ENCODE peak calls at places on chromosomes 12 and 14, in six cellular contexts. V is Caco-2, X is upper lobe of left lung, G is cardiac muscle cell, L is fibroblast of lung, S is colonic mucosa. M is an unnamed sample. For H3K27me3 and H3K4me1, the result is how much of the 10 kb centered on the place peaks cover.

GRCh38 chr14:86774916-86775315 is 1218.1 kb downstream of the GALC start:
- DNase-seq in L (no peak), X (no peak), G (no peak), V (no peak), S (no peak), M (no peak)

GRCh38 chr12:106908561-106908960 is 47.1 kb upstream of the TMEM263 start:
- DNase-seq in V (no peak), S (no peak), G (no peak), L (no peak), X (no peak), M (no peak)

GRCh38 chr12:89346741-89347324 is 5.5 kb downstream of the DUSP6 start:
- DNase-seq in S (peak), V (no peak), X (no peak), L (peak), G (peak), M (peak)

GRCh38 chr12:28164644-28165313 is 25.5 kb upstream of the CCDC91 start:
- DNase-seq in S (peak), X (no peak), G (no peak), V (peak), L (no peak), M (no peak)

GRCh38 chr12:56300644-56301464 is 724 bp upstream of the CS start:
- DNase-seq in V (no peak), L (no peak), G (no peak), X (no peak), S (no peak), M (no peak)

GRCh38 chr14:25049559-25050493 is at the start of gene STXBP6:
- DNase-seq in X (peak), S (peak), G (peak), L (peak), V (peak), M (peak)

GRCh38 chr12:9329019-9329418 is 120.8 kb upstream of the PZP start:
- DNase-seq in V (no peak), X (no peak), L (no peak), S (no peak), G (no peak), M (no peak)

GRCh38 chr12:779745-780734 is 27.7 kb downstream of the WNK1 start:
- DNase-seq in L (peak), V (no peak), G (peak), X (no peak), S (no peak), M (no peak)

GRCh38 chr14:100645200-100645985 is 58.2 kb upstream of the BEGAIN start:
- DNase-seq in G (peak), X (peak), L (peak), S (peak), V (peak), M (peak)

GRCh38 chr14:70808402-70809237 is 693 bp downstream of the MAP3K9 start:
- DNase-seq in S (peak), X (no peak), V (peak), G (no peak), L (no peak), M (peak)

GRCh38 chr12:32821293-32822089 is 65.8 kb upstream of the YARS2 start:
- DNase-seq in X (no peak), G (peak), S (no peak), L (no peak), V (no peak), M (peak)

GRCh38 chr12:75208851-75209781 is 523 bp downstream of the KCNC2 start:
- DNase-seq in L (peak), X (peak), S (no peak), G (peak), V (peak), M (peak)

GRCh38 chr12:27969901-27970390 is 2.6 kb downstream of the PTHLH start:
- DNase-seq in L (no peak), S (peak), X (peak), G (peak), V (peak), M (peak)

GRCh38 chr12:68391905-68392304 is 59.7 kb upstream of the MDM1 start:
- DNase-seq in G (no peak), V (no peak), L (no peak), S (no peak), X (no peak), M (no peak)

GRCh38 chr14:60300019-60300418 is 51.0 kb downstream of the PPM1A start:
- DNase-seq in V (no peak), L (no peak), X (no peak), S (no peak), G (no peak), M (no peak)

GRCh38 chr12:47775100-47775911 is 2.3 kb downstream of the SLC48A1 start:
- DNase-seq in S (no peak), L (peak), G (peak), V (no peak), X (no peak), M (peak)

GRCh38 chr12:4250691-4251090 is 22.9 kb upstream of the CCND2 start:
- DNase-seq in L (no peak), G (no peak), X (no peak), S (no peak), V (no peak), M (peak)

GRCh38 chr12:16118586-16118985 is 158.9 kb downstream of the SLC15A5 start:
- DNase-seq in L (no peak), G (peak), S (no peak), X (no peak), V (no peak), M (peak)

GRCh38 chr14:104802120-104802912 is 1.4 kb downstream of the ZBTB42 start:
- DNase-seq in V (no peak), X (peak), G (no peak), S (no peak), L (no peak), M (no peak)

GRCh38 chr14:77314043-77314442 is 6.6 kb downstream of the POMT2 start:
- DNase-seq in L (peak), S (no peak), V (peak), X (no peak), G (peak), M (no peak)

GRCh38 chr12:50614167-50614762 is 109.5 kb downstream of the DIP2B start:
- DNase-seq in G (peak), V (peak), X (no peak), S (no peak), L (no peak), M (peak)

GRCh38 chr12:49543221-49543913 is 4.5 kb downstream of the KCNH3 start:
- DNase-seq in G (no peak), V (no peak), L (no peak), S (no peak), X (no peak), M (no peak)

GRCh38 chr12:99984271-99985128 is at the start of gene ANKS1B:
- DNase-seq in G (peak), X (peak), V (peak), S (peak), L (peak), M (peak)

GRCh38 chr12:57483466-57483865 is 3.8 kb upstream of the ARHGAP9 start:
- DNase-seq in G (peak), X (no peak), S (no peak), V (no peak), L (no peak), M (no peak)

GRCh38 chr12:114917307-114917706 is 233.3 kb upstream of the TBX3 start:
- DNase-seq in V (no peak), X (no peak), G (no peak), L (no peak), S (no peak), M (no peak)

GRCh38 chr12:98697209-98697608 is 52.1 kb downstream of the APAF1 start:
- DNase-seq in L (no peak), G (no peak), V (no peak), X (no peak), S (no peak), M (no peak)

GRCh38 chr14:51792819-51793218 is 67.6 kb upstream of the GNG2 start:
- DNase-seq in G (peak), L (peak), V (no peak), X (no peak), S (no peak), M (no peak)

GRCh38 chr12:4272976-4273650 is 449 bp upstream of the CCND2 start:
- DNase-seq in S (no peak), L (no peak), G (no peak), V (no peak), X (no peak), M (peak)

GRCh38 chr14:82533351-82533750 is 999.7 kb upstream of the SEL1L start:
- DNase-seq in S (no peak), V (no peak), G (no peak), X (no peak), L (no peak), M (no peak)

GRCh38 chr12:15800278-15800677 is 11.1 kb upstream of the EPS8 start:
- DNase-seq in L (no peak), G (no peak), X (no peak), S (no peak), V (no peak), M (no peak)

GRCh38 chr12:1474059-1474537 is 120.3 kb downstream of the FBXL14 start:
- DNase-seq in V (no peak), X (no peak), S (no peak), G (peak), L (peak), M (peak)

GRCh38 chr12:21155517-21156351 is 24.7 kb downstream of the SLCO1B1 start:
- DNase-seq in V (no peak), S (no peak), L (no peak), G (no peak), X (no peak), M (no peak)

GRCh38 chr12:33047666-33048065 is 151.1 kb upstream of the PKP2 start:
- DNase-seq in X (no peak), V (no peak), L (no peak), G (no peak), S (no peak), M (no peak)

GRCh38 chr14:99946652-99947489 is 118.4 kb upstream of the EVL start:
- DNase-seq in L (no peak), X (peak), G (peak), S (peak), V (peak), M (peak)

GRCh38 chr12:7302536-7303113 is 1.2 kb upstream of the ACSM4 start:
- DNase-seq in L (no peak), S (no peak), G (no peak), V (no peak), X (no peak), M (no peak)

DNA sequence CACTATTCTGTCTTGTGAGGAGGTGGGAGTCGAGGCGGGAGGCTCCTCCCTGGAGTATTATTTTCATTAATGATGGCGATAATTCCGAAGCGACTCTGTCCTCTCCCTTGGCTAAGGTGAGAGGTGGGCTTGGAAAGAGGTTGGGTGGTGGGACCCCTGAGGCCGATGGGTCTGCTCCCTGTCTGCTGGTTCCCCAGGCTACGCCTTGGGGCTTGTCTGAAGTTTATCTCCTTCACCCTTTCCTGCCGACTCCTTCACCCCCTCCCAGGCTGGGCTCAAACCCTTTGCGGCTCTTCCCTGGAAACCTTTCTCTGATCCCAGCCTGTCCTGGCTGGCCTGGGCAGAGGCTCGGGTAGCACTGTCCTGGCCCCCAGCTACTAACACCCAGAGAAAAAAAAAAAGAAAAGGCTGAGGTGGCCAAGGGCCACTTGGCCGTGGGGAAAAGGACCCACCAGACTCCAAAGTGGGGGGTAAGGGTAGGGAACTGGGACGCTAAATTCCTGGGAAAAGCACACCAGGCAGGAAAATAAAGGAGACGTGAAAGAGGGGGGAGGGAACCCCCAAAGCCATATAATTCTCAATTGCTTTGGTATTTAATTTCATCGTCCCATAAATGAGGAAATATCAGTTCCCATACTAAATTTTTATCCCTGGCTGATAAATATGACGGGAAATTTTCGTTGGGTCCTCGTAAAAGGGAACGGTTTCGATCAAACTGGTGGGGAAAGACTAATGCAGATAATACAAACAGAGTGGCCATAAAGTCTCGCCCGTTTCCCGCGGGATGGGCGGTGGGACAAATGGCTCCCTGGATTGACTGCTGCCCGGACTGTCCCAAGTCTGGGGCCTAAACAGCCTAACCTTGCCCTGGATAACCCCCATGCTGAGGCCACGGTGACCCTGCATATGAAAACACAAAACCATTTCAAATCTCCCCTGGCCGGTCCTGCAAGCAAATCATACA is 2.0 kb upstream of the HOXC10 start:
- DNase-seq in X (no peak), V (no peak), S (no peak), L (no peak), G (no peak), M (no peak)
- H3K27me3 ChIP-seq in X (under half), V (under half), S (half or more), L (half or more), G (half or more), M (under half)

GRCh38 chr14:101843665-101844064 is 82.2 kb downstream of the PPP2R5C start:
- DNase-seq in L (peak), S (no peak), G (no peak), V (no peak), X (no peak), M (no peak)
- H3K4me1 ChIP-seq in L (under half), S (under half), G (under half), V (under half), X (under half), M (under half)

DNA sequence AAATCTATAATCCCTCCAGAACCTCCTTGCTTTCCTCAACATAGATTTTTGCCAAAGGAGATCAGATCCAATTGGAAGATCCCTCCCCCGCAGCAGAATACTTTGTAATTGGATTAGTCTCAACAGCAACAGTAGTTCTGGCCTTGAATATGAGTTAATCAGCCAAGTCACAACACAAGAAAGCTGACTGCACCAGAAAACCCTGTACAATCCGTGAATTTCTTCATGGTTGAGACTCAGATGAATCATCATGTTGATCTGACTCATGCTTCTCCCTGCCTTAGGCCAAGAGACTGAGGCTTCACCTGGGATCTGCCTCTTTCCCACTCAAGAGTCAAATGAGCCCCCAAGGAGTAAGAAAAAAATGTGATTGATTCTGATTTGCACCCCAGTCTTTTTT is 3.0 kb upstream of the METTL17 start:
- DNase-seq in L (peak), G (peak), S (no peak), V (no peak), X (no peak), M (no peak)
- H3K27me3 ChIP-seq in L (under half), G (under half), S (under half), V (under half), X (under half), M (under half)

DNA sequence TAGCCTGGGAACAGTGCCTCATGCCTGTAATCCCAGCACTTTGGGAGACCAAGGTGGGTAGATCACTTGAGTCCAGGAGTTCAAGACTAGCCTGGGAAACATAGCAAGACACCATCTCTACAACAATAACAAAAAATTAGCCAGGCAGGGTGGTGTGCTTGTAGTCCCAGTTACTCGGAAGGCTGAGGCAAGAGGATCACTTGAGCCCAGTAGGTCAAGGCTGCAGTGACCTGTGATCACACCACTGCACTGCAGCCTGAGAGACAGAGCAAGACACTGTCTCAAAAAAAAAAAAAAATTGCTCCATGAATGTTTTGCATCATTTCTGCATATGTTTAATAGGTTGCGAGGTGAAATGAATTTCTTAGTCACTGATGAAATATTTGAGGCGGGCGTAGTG is 24.2 kb downstream of the DTX1 start:
- DNase-seq in X (no peak), V (no peak), S (no peak), G (no peak), L (no peak), M (no peak)
- H3K4me1 ChIP-seq in X (under half), V (under half), S (under half), G (under half), L (under half), M (under half)

GRCh38 chr14:63730659-63731058 is 2.8 kb upstream of the SGPP1 start:
- DNase-seq in G (no peak), V (no peak), X (no peak), S (no peak), L (no peak), M (no peak)
- H3K27me3 ChIP-seq in G (under half), V (under half), X (under half), S (under half), L (under half), M (under half)

GRCh38 chr14:105855246-105855892 is 329.0 kb downstream of the TMEM121 start:
- DNase-seq in S (no peak), X (peak), G (no peak), L (no peak), V (no peak), M (no peak)
- H3K4me1 ChIP-seq in S (under half), X (under half), G (under half), L (under half), V (under half), M (under half)

DNA sequence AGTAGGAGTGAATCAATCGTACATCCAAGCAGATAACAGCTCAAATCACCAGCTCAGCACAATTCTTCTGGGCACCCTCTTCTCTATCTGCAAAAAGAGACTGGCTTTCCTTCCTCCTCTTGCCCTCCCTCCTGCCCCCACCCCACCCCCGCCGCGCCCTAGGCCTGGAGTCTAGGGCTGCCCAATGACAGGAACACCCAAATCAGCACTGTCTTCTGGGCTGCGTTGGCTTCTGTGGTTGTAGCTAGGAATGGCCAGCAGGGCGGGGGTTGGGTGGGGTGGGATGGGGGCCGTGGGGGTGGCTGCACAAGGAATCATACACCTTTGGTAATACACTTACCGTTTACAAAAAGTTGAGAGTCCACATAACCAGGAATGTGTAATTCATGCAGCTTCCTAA is 28.0 kb upstream of the TMCC3 start:
- DNase-seq in L (no peak), X (peak), G (no peak), S (no peak), V (no peak), M (no peak)
- H3K27me3 ChIP-seq in L (under half), X (under half), G (under half), S (under half), V (under half), M (under half)

GRCh38 chr12:69511016-69511415 is 40.8 kb downstream of the FRS2 start:
- DNase-seq in V (no peak), S (no peak), G (no peak), X (no peak), L (no peak), M (no peak)
- H3K4me1 ChIP-seq in V (under half), S (under half), G (half or more), X (under half), L (under half), M (under half)

GRCh38 chr14:21024668-21025373 is at the start of gene NDRG2:
- DNase-seq in X (peak), G (peak), V (peak), L (no peak), S (peak), M (peak)
- H3K27me3 ChIP-seq in X (under half), G (under half), V (under half), L (half or more), S (under half), M (under half)

GRCh38 chr14:23695220-23695999 is 59.2 kb downstream of the DHRS2 start:
- DNase-seq in V (peak), G (peak), X (peak), L (no peak), S (no peak), M (no peak)
- H3K4me1 ChIP-seq in V (under half), G (half or more), X (under half), L (under half), S (under half), M (under half)

M was measured in SJCRH30.